ENCODE peak calls at places on chromosome 1, in seven cellular contexts. One of them, this sample, is unnamed.

GRCh38 chr1:228074954-228075730 is 7.4 kb upstream of the ARF1 start:
- DNase-seq in activated naive CD4-positive, alpha-beta T cell: no peak
- DNase-seq in HEK293T: no peak
- DNase-seq in cardiac muscle cell: no peak
- DNase-seq in stimulated activated CD4-positive, alpha-beta T cell treated with anti-CD3 and anti-CD28 coated beads, Interleukin-12 subunit alpha, Interleukin-12 subunit beta, amount 100 ng/mL, for 48 hours: no peak
- DNase-seq in fibroblast of pulmonary artery: no peak
- DNase-seq in ecto neural progenitor cell: peak
- DNase-seq in this sample: no peak

GRCh38 chr1:47262787-47263413 is 30.9 kb upstream of the TAL1 start:
- DNase-seq in activated naive CD4-positive, alpha-beta T cell: no peak
- DNase-seq in HEK293T: peak
- DNase-seq in cardiac muscle cell: peak
- DNase-seq in stimulated activated CD4-positive, alpha-beta T cell treated with anti-CD3 and anti-CD28 coated beads, Interleukin-12 subunit alpha, Interleukin-12 subunit beta, amount 100 ng/mL, for 48 hours: no peak
- DNase-seq in fibroblast of pulmonary artery: peak
- DNase-seq in ecto neural progenitor cell: no peak
- DNase-seq in this sample: no peak

GRCh38 chr1:10779201-10779600 is 17.2 kb downstream of the CASZ1 start:
- DNase-seq in activated naive CD4-positive, alpha-beta T cell: no peak
- DNase-seq in HEK293T: no peak
- DNase-seq in cardiac muscle cell: no peak
- DNase-seq in stimulated activated CD4-positive, alpha-beta T cell treated with anti-CD3 and anti-CD28 coated beads, Interleukin-12 subunit alpha, Interleukin-12 subunit beta, amount 100 ng/mL, for 48 hours: no peak
- DNase-seq in fibroblast of pulmonary artery: no peak
- DNase-seq in ecto neural progenitor cell: no peak
- DNase-seq in this sample: peak

GRCh38 chr1:39275836-39276507 is 71.5 kb downstream of the MACF1 start:
- DNase-seq in activated naive CD4-positive, alpha-beta T cell: no peak
- DNase-seq in HEK293T: no peak
- DNase-seq in cardiac muscle cell: no peak
- DNase-seq in stimulated activated CD4-positive, alpha-beta T cell treated with anti-CD3 and anti-CD28 coated beads, Interleukin-12 subunit alpha, Interleukin-12 subunit beta, amount 100 ng/mL, for 48 hours: no peak
- DNase-seq in fibroblast of pulmonary artery: no peak
- DNase-seq in ecto neural progenitor cell: no peak
- DNase-seq in this sample: no peak

GRCh38 chr1:223731076-223731770 is 18.9 kb downstream of the CAPN2 start:
- DNase-seq in activated naive CD4-positive, alpha-beta T cell: no peak
- DNase-seq in HEK293T: no peak
- DNase-seq in cardiac muscle cell: peak
- DNase-seq in stimulated activated CD4-positive, alpha-beta T cell treated with anti-CD3 and anti-CD28 coated beads, Interleukin-12 subunit alpha, Interleukin-12 subunit beta, amount 100 ng/mL, for 48 hours: no peak
- DNase-seq in fibroblast of pulmonary artery: peak
- DNase-seq in ecto neural progenitor cell: no peak
- DNase-seq in this sample: peak

GRCh38 chr1:241640867-241641542 is 836 bp upstream of the CHML start:
- DNase-seq in activated naive CD4-positive, alpha-beta T cell: no peak
- DNase-seq in HEK293T: no peak
- DNase-seq in cardiac muscle cell: no peak
- DNase-seq in stimulated activated CD4-positive, alpha-beta T cell treated with anti-CD3 and anti-CD28 coated beads, Interleukin-12 subunit alpha, Interleukin-12 subunit beta, amount 100 ng/mL, for 48 hours: no peak
- DNase-seq in fibroblast of pulmonary artery: no peak
- DNase-seq in ecto neural progenitor cell: no peak
- DNase-seq in this sample: no peak

GRCh38 chr1:248891758-248892157 is 14.3 kb upstream of the PGBD2 start:
- DNase-seq in activated naive CD4-positive, alpha-beta T cell: no peak
- DNase-seq in HEK293T: no peak
- DNase-seq in cardiac muscle cell: no peak
- DNase-seq in stimulated activated CD4-positive, alpha-beta T cell treated with anti-CD3 and anti-CD28 coated beads, Interleukin-12 subunit alpha, Interleukin-12 subunit beta, amount 100 ng/mL, for 48 hours: no peak
- DNase-seq in fibroblast of pulmonary artery: no peak
- DNase-seq in ecto neural progenitor cell: no peak
- DNase-seq in this sample: no peak

GRCh38 chr1:60173729-60174128 is 100.2 kb upstream of the C1orf87 start:
- DNase-seq in activated naive CD4-positive, alpha-beta T cell: no peak
- DNase-seq in HEK293T: no peak
- DNase-seq in cardiac muscle cell: no peak
- DNase-seq in stimulated activated CD4-positive, alpha-beta T cell treated with anti-CD3 and anti-CD28 coated beads, Interleukin-12 subunit alpha, Interleukin-12 subunit beta, amount 100 ng/mL, for 48 hours: no peak
- DNase-seq in fibroblast of pulmonary artery: no peak
- DNase-seq in ecto neural progenitor cell: no peak
- DNase-seq in this sample: no peak

This sample was measured in astrocyte.